ENCODE peak calls at places on chromosomes 4 and X, in eight cellular contexts. Q is cardiac muscle cell; N is CD8-positive, alpha-beta memory T cell; R is MM.1S; L is psoas muscle; E is colonic mucosa; M is prostate gland; H is IMR-90. Z is an unnamed sample.

GRCh38 chr4:170110290-170110672 is 20.5 kb upstream of the AADAT start:
- DNase-seq in Q (no peak), N (no peak), R (no peak), L (no peak), E (no peak), M (no peak), H (no peak), Z (no peak)

GRCh38 chr4:88283661-88284377 is 542 bp downstream of the PPM1K start:
- DNase-seq in Q (peak; percentile 77), N (peak; percentile 73), R (peak; percentile 73), L (peak; percentile 82), E (peak; percentile 56), M (peak; percentile 53), H (peak; percentile 50), Z (peak; percentile 84)

GRCh38 chr4:149793459-149793858 is 22.2 kb downstream of the IQCM start:
- DNase-seq in Q (no peak), N (no peak), R (no peak), L (no peak), E (no peak), M (no peak), H (peak; percentile 45), Z (no peak)

GRCh38 chrX:154131955-154132354 is 12.1 kb upstream of the OPN1LW start:
- DNase-seq in Q (no peak), N (no peak), R (no peak), L (no peak), E (no peak), M (no peak), H (no peak), Z (no peak)

GRCh38 chrX:47093248-47093647 is 15.0 kb downstream of the RGN start:
- DNase-seq in Q (peak; percentile 53), N (no peak), R (peak; percentile 56), L (no peak), E (no peak), M (no peak), H (peak; percentile 55), Z (no peak)

GRCh38 chrX:8897259-8897658 is 96.1 kb upstream of the FAM9A start:
- DNase-seq in Q (no peak), N (no peak), R (no peak), L (no peak), E (no peak), M (no peak), H (peak; percentile 35), Z (no peak)

GRCh38 chr4:183872531-183872930 is 32.6 kb upstream of the STOX2 start:
- DNase-seq in Q (no peak), N (no peak), R (no peak), L (no peak), E (no peak), M (no peak), H (peak; percentile 16), Z (no peak)

GRCh38 chrX:68498508-68499379 is at the start of gene YIPF6:
- DNase-seq in Q (peak; percentile 75), N (peak; percentile 56), R (peak; percentile 63), L (peak; percentile 89), E (peak; percentile 83), M (peak; percentile 71), H (peak; percentile 72), Z (peak; percentile 89)

GRCh38 chr4:176191974-176192373 is 3.4 kb downstream of the SPATA4 start:
- DNase-seq in Q (no peak), N (no peak), R (no peak), L (no peak), E (no peak), M (no peak), H (peak; percentile 43), Z (no peak)

GRCh38 chrX:11105080-11105479 is 6.1 kb upstream of the HCCS start:
- DNase-seq in Q (peak; percentile 48), N (no peak), R (no peak), L (no peak), E (no peak), M (no peak), H (peak; percentile 54), Z (no peak)

GRCh38 chr4:141955696-141956095 is 319.3 kb downstream of the IL15 start:
- DNase-seq in Q (no peak), N (no peak), R (no peak), L (no peak), E (no peak), M (no peak), H (no peak), Z (no peak)

GRCh38 chr4:89024051-89024675 is 32.8 kb downstream of the FAM13A start:
- DNase-seq in Q (peak; percentile 87), N (peak; percentile 30), R (peak; percentile 78), L (no peak), E (peak; percentile 77), M (peak; percentile 69), H (peak; percentile 81), Z (no peak)

GRCh38 chr4:53003959-53004358 is 141.8 kb downstream of the RASL11B start:
- DNase-seq in Q (no peak), N (no peak), R (no peak), L (no peak), E (no peak), M (no peak), H (peak; percentile 37), Z (no peak)

GRCh38 chr4:163694385-163694784 is 199.9 kb downstream of the TMA16 start:
- DNase-seq in Q (no peak), N (no peak), R (no peak), L (no peak), E (no peak), M (no peak), H (peak; percentile 89), Z (no peak)

GRCh38 chr4:155638195-155638960 is 28.3 kb upstream of the GUCY1A1 start:
- DNase-seq in Q (no peak), N (no peak), R (no peak), L (no peak), E (no peak), M (no peak), H (no peak), Z (no peak)

GRCh38 chr4:37490391-37491347 is 195.5 kb downstream of the RELL1 start:
- DNase-seq in Q (no peak), N (no peak), R (no peak), L (no peak), E (peak; percentile 49), M (no peak), H (no peak), Z (no peak)

GRCh38 chrX:3582421-3582820 is 131.0 kb downstream of the PRKX start:
- DNase-seq in Q (no peak), N (no peak), R (no peak), L (no peak), E (no peak), M (no peak), H (peak; percentile 8), Z (no peak)

GRCh38 chr4:38190717-38191178 is 230.6 kb downstream of the PTTG2 start:
- DNase-seq in Q (peak; percentile 78), N (no peak), R (no peak), L (peak; percentile 79), E (no peak), M (no peak), H (peak; percentile 70), Z (no peak)

GRCh38 chrX:153886915-153887314 is 942 bp upstream of the L1CAM start:
- DNase-seq in Q (no peak), N (no peak), R (no peak), L (peak; percentile 36), E (no peak), M (no peak), H (no peak), Z (no peak)

GRCh38 chr4:52748432-52748831 is 2.8 kb downstream of the ERVMER34-1 start:
- DNase-seq in Q (no peak), N (no peak), R (peak; percentile 96), L (no peak), E (no peak), M (no peak), H (no peak), Z (no peak)

GRCh38 chr4:55543858-55544257 is 2.9 kb downstream of the CLOCK start:
- DNase-seq in Q (peak; percentile 13), N (no peak), R (no peak), L (no peak), E (no peak), M (no peak), H (peak; percentile 27), Z (no peak)

GRCh38 chrX:30913556-30913955 is 24.5 kb upstream of the TAB3 start:
- DNase-seq in Q (no peak), N (no peak), R (no peak), L (no peak), E (no peak), M (no peak), H (no peak), Z (no peak)

GRCh38 chr4:153594208-153594607 is 89.9 kb upstream of the TLR2 start:
- DNase-seq in Q (peak; percentile 46), N (no peak), R (peak; percentile 16), L (no peak), E (no peak), M (no peak), H (peak; percentile 41), Z (no peak)

GRCh38 chr4:136424052-136424451 is 1108.2 kb downstream of the PCDH18 start:
- DNase-seq in Q (no peak), N (no peak), R (no peak), L (no peak), E (no peak), M (no peak), H (no peak), Z (no peak)
- H3K4me1 ChIP-seq in Q (no peaks in the 10 kb centered on the region), N (no peaks in the 10 kb centered on the region), R (no peaks in the 10 kb centered on the region), L (no peaks in the 10 kb centered on the region), E (no peaks in the 10 kb centered on the region), M (no peaks in the 10 kb centered on the region), H (no peaks in the 10 kb centered on the region), Z (no peaks in the 10 kb centered on the region)

DNA sequence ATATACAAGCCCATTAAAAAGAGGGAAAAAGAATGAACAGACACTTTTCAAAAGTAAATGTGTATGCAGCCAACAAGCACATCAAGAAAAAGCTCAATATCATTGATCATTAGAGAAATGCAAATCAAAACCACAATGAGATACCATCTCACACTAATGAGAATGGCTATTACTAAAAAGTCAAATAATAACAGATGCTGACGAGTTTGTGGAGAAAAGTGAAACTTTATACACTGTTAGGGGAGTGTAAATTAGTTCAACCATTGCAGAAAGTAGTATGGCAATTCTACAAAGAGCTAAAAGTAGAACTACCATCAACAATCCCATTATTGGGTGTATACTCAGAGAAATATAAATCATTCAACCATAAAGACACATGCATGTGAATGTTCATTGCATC is 203.0 kb downstream of the ARAP2 start:
- DNase-seq in Q (no peak), N (no peak), R (no peak), L (no peak), E (no peak), M (no peak), H (no peak), Z (no peak)
- H3K4me1 ChIP-seq in Q (no peaks in the 10 kb centered on the region), N (no peaks in the 10 kb centered on the region), R (peaks cover 14% of the 10 kb centered on the region), L (no peaks in the 10 kb centered on the region), E (no peaks in the 10 kb centered on the region), M (no peaks in the 10 kb centered on the region), H (no peaks in the 10 kb centered on the region), Z (no peaks in the 10 kb centered on the region)

DNA sequence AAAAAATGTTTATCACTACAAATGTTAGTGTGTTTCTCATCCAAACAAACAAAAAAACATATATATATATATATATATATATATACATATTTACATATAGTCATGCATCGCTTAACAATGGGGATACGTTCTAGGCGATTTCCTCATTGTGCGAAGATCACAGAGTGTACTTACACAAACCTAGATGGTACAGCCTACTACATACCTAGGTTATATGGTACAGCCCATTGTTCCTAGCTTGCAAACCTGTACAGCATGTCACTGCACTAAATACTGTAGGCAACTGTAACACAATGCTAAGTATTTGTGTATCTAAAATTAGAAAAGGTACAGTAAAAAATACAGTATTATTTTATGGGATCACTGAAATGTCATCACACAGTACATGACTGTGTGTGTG is 16.4 kb upstream of the TMSB4X start:
- DNase-seq in Q (no peak), N (no peak), R (no peak), L (no peak), E (no peak), M (no peak), H (no peak), Z (no peak)
- H3K4me1 ChIP-seq in Q (no peaks in the 10 kb centered on the region), N (peaks cover 70% of the 10 kb centered on the region), R (peaks cover 51% of the 10 kb centered on the region), L (no peaks in the 10 kb centered on the region), E (no peaks in the 10 kb centered on the region), M (no peaks in the 10 kb centered on the region), H (peaks cover 9% of the 10 kb centered on the region), Z (peaks cover 16% of the 10 kb centered on the region)

GRCh38 chr4:57084360-57084759 is 25.8 kb downstream of the IGFBP7 start:
- DNase-seq in Q (no peak), N (no peak), R (no peak), L (no peak), E (no peak), M (no peak), H (no peak), Z (no peak)
- H3K4me1 ChIP-seq in Q (peaks cover 18% of the 10 kb centered on the region), N (no peaks in the 10 kb centered on the region), R (peaks cover 22% of the 10 kb centered on the region), L (peaks cover 3% of the 10 kb centered on the region), E (no peaks in the 10 kb centered on the region), M (no peaks in the 10 kb centered on the region), H (peaks cover 15% of the 10 kb centered on the region), Z (peaks cover 38% of the 10 kb centered on the region)